ENCODE peak calls at places on chromosomes 6 and 20, in seven cellular contexts. P is SJSA1, V is neural progenitor cell, O is cardiac fibroblast, H is colonic mucosa, W is coronary artery, S is NB4. U is an unnamed sample.

GRCh38 chr6:130697661-130698535 is 129.3 kb upstream of the SMLR1 start:
- DNase-seq in P (peak; percentile 50), V (peak; percentile 61), O (peak; percentile 71), H (peak; percentile 47), W (no peak), S (peak; percentile 43), U (peak; percentile 18)

GRCh38 chr6:132749111-132749510 is 8.6 kb downstream of the VNN2 start:
- DNase-seq in P (no peak), V (no peak), O (peak; percentile 24), H (no peak), W (no peak), S (peak; percentile 35), U (no peak)

GRCh38 chr6:94894300-94894699 is 683.0 kb upstream of the MANEA start:
- DNase-seq in P (no peak), V (no peak), O (no peak), H (no peak), W (no peak), S (no peak), U (no peak)

GRCh38 chr20:19000071-19000470 is 186.5 kb downstream of the SCP2D1 start:
- DNase-seq in P (no peak), V (no peak), O (no peak), H (no peak), W (no peak), S (no peak), U (no peak)

GRCh38 chr20:59783020-59784010 is 150.1 kb downstream of the SYCP2 start:
- DNase-seq in P (peak; percentile 46), V (peak; percentile 87), O (peak; percentile 36), H (peak; percentile 36), W (peak; percentile 57), S (peak; percentile 76), U (peak; percentile 56)

GRCh38 chr6:9254251-9254650 is 818.9 kb upstream of the SLC35B3 start:
- DNase-seq in P (no peak), V (no peak), O (no peak), H (no peak), W (no peak), S (no peak), U (no peak)

GRCh38 chr6:139336488-139336887 is 38.0 kb downstream of the CITED2 start:
- DNase-seq in P (no peak), V (no peak), O (peak; percentile 73), H (no peak), W (no peak), S (no peak), U (no peak)

GRCh38 chr6:108945686-108946158 is 97.5 kb downstream of the ARMC2 start:
- DNase-seq in P (no peak), V (no peak), O (peak; percentile 92), H (no peak), W (peak; percentile 94), S (no peak), U (no peak)

GRCh38 chr20:57663681-57664451 is 43.6 kb upstream of the ZBP1 start:
- DNase-seq in P (no peak), V (no peak), O (no peak), H (no peak), W (peak; percentile 61), S (no peak), U (no peak)

GRCh38 chr6:144325232-144325631 is 40.1 kb downstream of the UTRN start:
- DNase-seq in P (no peak), V (no peak), O (no peak), H (no peak), W (no peak), S (no peak), U (no peak)

GRCh38 chr20:59939879-59940128 is 301 bp downstream of the PPP1R3D start:
- DNase-seq in P (no peak), V (no peak), O (peak; percentile 22), H (no peak), W (peak; percentile 81), S (peak; percentile 61), U (no peak)

GRCh38 chr20:54345817-54346216 is 129.6 kb upstream of the DOK5 start:
- DNase-seq in P (no peak), V (no peak), O (peak; percentile 52), H (no peak), W (no peak), S (no peak), U (no peak)

GRCh38 chr20:34522969-34523871 is 7.0 kb downstream of the DYNLRB1 start:
- DNase-seq in P (peak; percentile 79), V (peak; percentile 69), O (peak; percentile 61), H (peak; percentile 65), W (no peak), S (peak; percentile 81), U (peak; percentile 50)

GRCh38 chr6:19052219-19052618 is 665.1 kb downstream of the RNF144B start:
- DNase-seq in P (no peak), V (no peak), O (peak; percentile 22), H (no peak), W (no peak), S (no peak), U (no peak)

DNA sequence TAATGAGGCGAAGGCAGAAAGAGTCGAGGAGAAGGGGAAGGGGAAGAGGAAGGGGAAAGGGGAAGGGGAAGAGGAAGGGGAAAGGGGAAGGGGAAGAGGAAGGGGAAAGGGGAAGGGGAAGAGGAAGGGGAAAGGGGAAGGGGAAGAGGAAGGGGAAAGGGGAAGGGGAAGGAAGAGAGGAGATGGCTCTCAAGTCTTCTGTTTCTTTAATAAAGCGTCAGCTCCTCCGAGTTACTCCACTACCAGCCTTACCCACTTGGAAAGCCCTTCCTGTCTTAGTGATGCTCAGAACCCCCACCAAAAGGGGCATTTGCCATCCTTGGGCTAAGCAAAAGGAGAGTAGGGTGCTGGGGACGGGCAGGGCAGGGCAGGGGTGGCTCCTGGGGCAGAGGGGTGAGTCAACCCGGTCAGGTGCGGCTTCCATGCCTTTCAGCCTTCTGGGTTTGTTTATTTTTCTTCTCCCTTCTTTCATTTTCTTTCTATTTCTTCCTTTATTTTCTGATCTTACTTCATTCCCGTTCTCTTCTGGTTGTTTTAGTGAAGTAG is 476 bp upstream of the CLIC5 start:
- DNase-seq in P (no peak), V (no peak), O (no peak), H (peak; percentile 45), W (no peak), S (no peak), U (no peak)
- H3K4me3 ChIP-seq in P (peak overlapping the region; percentile 39), V (peak overlapping the region; percentile 66), O (no peak overlapping the region), H (peak overlapping the region; percentile 55), W (peak overlapping the region; percentile 72), S (no peak overlapping the region), U (no peak overlapping the region)

DNA sequence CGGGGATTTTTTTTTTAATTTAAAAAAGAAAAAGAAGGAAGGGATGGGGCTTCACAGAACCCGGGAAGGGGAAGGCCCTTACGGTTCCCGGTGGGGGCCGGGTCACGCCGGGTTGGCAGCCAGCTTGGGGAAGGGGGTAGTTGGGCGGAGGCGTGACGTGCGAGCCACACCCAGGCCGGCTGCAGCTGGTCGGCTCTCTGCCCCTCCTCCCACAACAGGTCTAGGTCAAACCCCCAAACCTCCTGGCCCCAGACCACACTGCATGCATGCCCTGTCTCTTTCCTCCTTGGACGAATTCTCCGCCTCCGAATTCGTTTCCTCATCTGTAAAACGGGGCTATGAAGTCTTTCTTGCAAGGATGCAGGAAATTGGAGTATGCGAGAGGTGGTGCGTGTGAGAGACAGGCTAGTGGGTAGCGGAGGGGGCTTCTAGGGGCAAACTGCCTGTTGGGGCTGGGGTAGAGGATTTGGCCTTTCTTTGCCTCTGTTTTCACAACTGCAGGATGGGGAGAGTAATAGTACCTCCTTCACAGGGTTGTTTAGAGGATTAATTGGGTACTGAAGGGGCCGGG is 835 bp downstream of the HCK start:
- DNase-seq in P (no peak), V (peak; percentile 42), O (no peak), H (peak; percentile 34), W (no peak), S (peak; percentile 65), U (no peak)
- H3K4me3 ChIP-seq in P (no peak overlapping the region), V (peak overlapping the region; percentile 52), O (no peak overlapping the region), H (peak overlapping the region; percentile 20), W (peak overlapping the region; percentile 66), S (peak overlapping the region; percentile 13), U (no peak overlapping the region)

GRCh38 chr6:20998748-20999448 is 464.6 kb downstream of the CDKAL1 start:
- DNase-seq in P (no peak), V (peak; percentile 8), O (no peak), H (no peak), W (no peak), S (no peak), U (no peak)
- H3K4me3 ChIP-seq in P (no peak overlapping the region), V (no peak overlapping the region), O (no peak overlapping the region), H (no peak overlapping the region), W (no peak overlapping the region), S (no peak overlapping the region), U (no peak overlapping the region)

DNA sequence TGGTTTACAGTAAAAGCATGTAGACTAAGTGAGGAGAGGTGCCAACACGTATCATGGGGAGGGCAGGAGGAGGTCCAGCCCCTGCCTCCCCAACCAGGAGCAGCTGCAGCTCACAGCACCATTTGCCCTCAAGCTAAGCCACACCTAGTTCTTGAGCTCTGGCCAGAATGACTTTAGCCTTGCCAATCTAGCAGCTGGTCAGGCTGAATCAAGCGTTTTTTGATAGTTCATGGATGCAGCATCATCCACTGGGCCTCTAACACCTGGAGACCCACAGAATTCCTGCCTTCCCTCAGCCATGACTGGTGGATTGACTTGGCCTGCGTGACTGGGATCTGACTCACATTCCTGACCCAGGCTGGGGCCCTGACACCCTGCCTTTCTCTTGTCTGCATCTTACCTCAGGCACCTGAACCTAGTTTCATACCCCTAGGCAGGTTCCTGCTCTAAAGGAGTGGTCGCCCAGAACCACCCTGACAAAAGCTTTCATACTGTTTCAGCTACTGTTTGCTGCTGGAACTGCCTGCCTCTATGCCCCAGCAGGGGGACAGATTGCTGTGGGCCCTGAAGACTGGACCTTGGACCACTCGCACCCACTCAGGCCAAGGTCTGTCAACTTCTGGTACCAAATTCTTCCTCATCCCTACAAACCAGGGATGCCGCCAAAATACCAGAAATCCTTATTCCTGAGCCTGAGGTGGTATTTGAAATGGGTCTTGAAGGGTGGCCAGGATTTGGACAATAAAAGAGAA is 122.3 kb downstream of the QRSL1 start:
- DNase-seq in P (no peak), V (no peak), O (no peak), H (peak; percentile 69), W (no peak), S (no peak), U (no peak)
- H3K4me3 ChIP-seq in P (no peak overlapping the region), V (no peak overlapping the region), O (no peak overlapping the region), H (no peak overlapping the region), W (no peak overlapping the region), S (no peak overlapping the region), U (no peak overlapping the region)

GRCh38 chr20:29410805-29411457 is 1846.5 kb upstream of the DEFB115 start:
- DNase-seq in P (no peak), V (no peak), O (no peak), H (no peak), W (no peak), S (no peak), U (no peak)
- H3K4me3 ChIP-seq in P (no peak overlapping the region), V (no peak overlapping the region), O (no peak overlapping the region), H (no peak overlapping the region), W (no peak overlapping the region), S (no peak overlapping the region), U (no peak overlapping the region)

GRCh38 chr6:125750692-125751333 is 1.4 kb downstream of the HEY2 start:
- DNase-seq in P (no peak), V (no peak), O (no peak), H (no peak), W (no peak), S (no peak), U (no peak)
- H3K4me3 ChIP-seq in P (no peak overlapping the region), V (peak overlapping the region; percentile 80), O (no peak overlapping the region), H (no peak overlapping the region), W (peak overlapping the region; percentile 88), S (no peak overlapping the region), U (no peak overlapping the region)

GRCh38 chr6:147207351-147207750 is 3.1 kb downstream of the STXBP5 start:
- DNase-seq in P (no peak), V (no peak), O (peak; percentile 41), H (no peak), W (no peak), S (no peak), U (no peak)
- H3K4me3 ChIP-seq in P (no peak overlapping the region), V (no peak overlapping the region), O (peak overlapping the region; percentile 33), H (peak overlapping the region; percentile 5), W (peak overlapping the region; percentile 42), S (peak overlapping the region; percentile 90), U (no peak overlapping the region)

GRCh38 chr20:35771367-35771688 is 487 bp upstream of the PHF20 start:
- DNase-seq in P (no peak), V (no peak), O (no peak), H (no peak), W (no peak), S (no peak), U (no peak)
- H3K4me3 ChIP-seq in P (peak overlapping the region; percentile 81), V (no peak overlapping the region), O (no peak overlapping the region), H (no peak overlapping the region), W (peak overlapping the region; percentile 76), S (no peak overlapping the region), U (no peak overlapping the region)

U was measured in Jurkat, Clone E6-1.